ENCODE peak calls at places on chromosome 15, in ten cellular contexts. One of them, this sample, is unnamed.

GRCh38 chr15:68372291-68372811 is 59.6 kb downstream of the ITGA11 start:
- DNase-seq in pons: no peak
- DNase-seq in stimulated activated CD8-positive, alpha-beta memory T cell treated with anti-CD3 and anti-CD28 coated beads, Interleukin-4, amount 100 ng/mL, for 1 hour: no peak
- DNase-seq in iris pigment epithelial cell: peak; percentile 31
- DNase-seq in amniotic stem cell: no peak
- DNase-seq in cardiac muscle cell: peak; percentile 58
- DNase-seq in SK-N-SH: peak; percentile 47
- DNase-seq in AG10803: no peak
- DNase-seq in activated T-cell treated with anti-CD3 and anti-CD28 coated beads, Interleukin-2, amount 50 U/mL, for 48 hours: no peak
- DNase-seq in activated naive CD4-positive, alpha-beta T cell: no peak
- DNase-seq in this sample: peak; percentile 34

GRCh38 chr15:98983333-98983732 is 24.3 kb downstream of the PGPEP1L start:
- DNase-seq in pons: peak; percentile 14
- DNase-seq in stimulated activated CD8-positive, alpha-beta memory T cell treated with anti-CD3 and anti-CD28 coated beads, Interleukin-4, amount 100 ng/mL, for 1 hour: no peak
- DNase-seq in iris pigment epithelial cell: peak; percentile 89
- DNase-seq in amniotic stem cell: peak; percentile 32
- DNase-seq in cardiac muscle cell: peak; percentile 58
- DNase-seq in SK-N-SH: no peak
- DNase-seq in AG10803: peak; percentile 83
- DNase-seq in activated T-cell treated with anti-CD3 and anti-CD28 coated beads, Interleukin-2, amount 50 U/mL, for 48 hours: no peak
- DNase-seq in activated naive CD4-positive, alpha-beta T cell: no peak
- DNase-seq in this sample: no peak

GRCh38 chr15:22960126-22960525 is 20.0 kb downstream of the CYFIP1 start:
- DNase-seq in pons: no peak
- DNase-seq in stimulated activated CD8-positive, alpha-beta memory T cell treated with anti-CD3 and anti-CD28 coated beads, Interleukin-4, amount 100 ng/mL, for 1 hour: no peak
- DNase-seq in iris pigment epithelial cell: no peak
- DNase-seq in amniotic stem cell: no peak
- DNase-seq in cardiac muscle cell: no peak
- DNase-seq in SK-N-SH: no peak
- DNase-seq in AG10803: no peak
- DNase-seq in activated T-cell treated with anti-CD3 and anti-CD28 coated beads, Interleukin-2, amount 50 U/mL, for 48 hours: no peak
- DNase-seq in activated naive CD4-positive, alpha-beta T cell: no peak
- DNase-seq in this sample: no peak

GRCh38 chr15:66921319-66921718 is 144.1 kb upstream of the SMAD3 start:
- DNase-seq in pons: peak; percentile 59
- DNase-seq in stimulated activated CD8-positive, alpha-beta memory T cell treated with anti-CD3 and anti-CD28 coated beads, Interleukin-4, amount 100 ng/mL, for 1 hour: no peak
- DNase-seq in iris pigment epithelial cell: no peak
- DNase-seq in amniotic stem cell: no peak
- DNase-seq in cardiac muscle cell: no peak
- DNase-seq in SK-N-SH: no peak
- DNase-seq in AG10803: no peak
- DNase-seq in activated T-cell treated with anti-CD3 and anti-CD28 coated beads, Interleukin-2, amount 50 U/mL, for 48 hours: no peak
- DNase-seq in activated naive CD4-positive, alpha-beta T cell: no peak
- DNase-seq in this sample: no peak

GRCh38 chr15:36392666-36393266 is 186.7 kb upstream of the CDIN1 start:
- DNase-seq in pons: no peak
- DNase-seq in stimulated activated CD8-positive, alpha-beta memory T cell treated with anti-CD3 and anti-CD28 coated beads, Interleukin-4, amount 100 ng/mL, for 1 hour: no peak
- DNase-seq in iris pigment epithelial cell: no peak
- DNase-seq in amniotic stem cell: no peak
- DNase-seq in cardiac muscle cell: no peak
- DNase-seq in SK-N-SH: no peak
- DNase-seq in AG10803: no peak
- DNase-seq in activated T-cell treated with anti-CD3 and anti-CD28 coated beads, Interleukin-2, amount 50 U/mL, for 48 hours: no peak
- DNase-seq in activated naive CD4-positive, alpha-beta T cell: no peak
- DNase-seq in this sample: no peak

GRCh38 chr15:33941279-33942063 is 26.8 kb upstream of the CHRM5 start:
- DNase-seq in pons: no peak
- DNase-seq in stimulated activated CD8-positive, alpha-beta memory T cell treated with anti-CD3 and anti-CD28 coated beads, Interleukin-4, amount 100 ng/mL, for 1 hour: no peak
- DNase-seq in iris pigment epithelial cell: no peak
- DNase-seq in amniotic stem cell: no peak
- DNase-seq in cardiac muscle cell: no peak
- DNase-seq in SK-N-SH: no peak
- DNase-seq in AG10803: no peak
- DNase-seq in activated T-cell treated with anti-CD3 and anti-CD28 coated beads, Interleukin-2, amount 50 U/mL, for 48 hours: no peak
- DNase-seq in activated naive CD4-positive, alpha-beta T cell: no peak
- DNase-seq in this sample: no peak

GRCh38 chr15:73709671-73710070 is 25.5 kb downstream of the CD276 start:
- DNase-seq in pons: no peak
- DNase-seq in stimulated activated CD8-positive, alpha-beta memory T cell treated with anti-CD3 and anti-CD28 coated beads, Interleukin-4, amount 100 ng/mL, for 1 hour: no peak
- DNase-seq in iris pigment epithelial cell: no peak
- DNase-seq in amniotic stem cell: no peak
- DNase-seq in cardiac muscle cell: no peak
- DNase-seq in SK-N-SH: no peak
- DNase-seq in AG10803: no peak
- DNase-seq in activated T-cell treated with anti-CD3 and anti-CD28 coated beads, Interleukin-2, amount 50 U/mL, for 48 hours: no peak
- DNase-seq in activated naive CD4-positive, alpha-beta T cell: no peak
- DNase-seq in this sample: no peak

GRCh38 chr15:51776952-51777574 is 25.7 kb downstream of the TMOD2 start:
- DNase-seq in pons: peak; percentile 96
- DNase-seq in stimulated activated CD8-positive, alpha-beta memory T cell treated with anti-CD3 and anti-CD28 coated beads, Interleukin-4, amount 100 ng/mL, for 1 hour: peak; percentile 23
- DNase-seq in iris pigment epithelial cell: peak; percentile 79
- DNase-seq in amniotic stem cell: peak; percentile 76
- DNase-seq in cardiac muscle cell: peak; percentile 86
- DNase-seq in SK-N-SH: peak; percentile 66
- DNase-seq in AG10803: peak; percentile 75
- DNase-seq in activated T-cell treated with anti-CD3 and anti-CD28 coated beads, Interleukin-2, amount 50 U/mL, for 48 hours: peak; percentile 65
- DNase-seq in activated naive CD4-positive, alpha-beta T cell: no peak
- DNase-seq in this sample: peak; percentile 29

GRCh38 chr15:53203454-53203853 is 413.3 kb upstream of the ONECUT1 start:
- DNase-seq in pons: no peak
- DNase-seq in stimulated activated CD8-positive, alpha-beta memory T cell treated with anti-CD3 and anti-CD28 coated beads, Interleukin-4, amount 100 ng/mL, for 1 hour: no peak
- DNase-seq in iris pigment epithelial cell: no peak
- DNase-seq in amniotic stem cell: no peak
- DNase-seq in cardiac muscle cell: no peak
- DNase-seq in SK-N-SH: no peak
- DNase-seq in AG10803: no peak
- DNase-seq in activated T-cell treated with anti-CD3 and anti-CD28 coated beads, Interleukin-2, amount 50 U/mL, for 48 hours: no peak
- DNase-seq in activated naive CD4-positive, alpha-beta T cell: no peak
- DNase-seq in this sample: no peak

GRCh38 chr15:36294359-36294758 is 285.1 kb upstream of the CDIN1 start:
- DNase-seq in pons: no peak
- DNase-seq in stimulated activated CD8-positive, alpha-beta memory T cell treated with anti-CD3 and anti-CD28 coated beads, Interleukin-4, amount 100 ng/mL, for 1 hour: no peak
- DNase-seq in iris pigment epithelial cell: peak; percentile 8
- DNase-seq in amniotic stem cell: no peak
- DNase-seq in cardiac muscle cell: no peak
- DNase-seq in SK-N-SH: no peak
- DNase-seq in AG10803: no peak
- DNase-seq in activated T-cell treated with anti-CD3 and anti-CD28 coated beads, Interleukin-2, amount 50 U/mL, for 48 hours: no peak
- DNase-seq in activated naive CD4-positive, alpha-beta T cell: no peak
- DNase-seq in this sample: no peak

GRCh38 chr15:91947370-91947769 is 93.9 kb downstream of the SLCO3A1 start:
- DNase-seq in pons: no peak
- DNase-seq in stimulated activated CD8-positive, alpha-beta memory T cell treated with anti-CD3 and anti-CD28 coated beads, Interleukin-4, amount 100 ng/mL, for 1 hour: no peak
- DNase-seq in iris pigment epithelial cell: no peak
- DNase-seq in amniotic stem cell: no peak
- DNase-seq in cardiac muscle cell: no peak
- DNase-seq in SK-N-SH: no peak
- DNase-seq in AG10803: no peak
- DNase-seq in activated T-cell treated with anti-CD3 and anti-CD28 coated beads, Interleukin-2, amount 50 U/mL, for 48 hours: no peak
- DNase-seq in activated naive CD4-positive, alpha-beta T cell: no peak
- DNase-seq in this sample: no peak

GRCh38 chr15:75720787-75721461 is 8.3 kb upstream of the CSPG4 start:
- DNase-seq in pons: no peak
- DNase-seq in stimulated activated CD8-positive, alpha-beta memory T cell treated with anti-CD3 and anti-CD28 coated beads, Interleukin-4, amount 100 ng/mL, for 1 hour: no peak
- DNase-seq in iris pigment epithelial cell: no peak
- DNase-seq in amniotic stem cell: no peak
- DNase-seq in cardiac muscle cell: no peak
- DNase-seq in SK-N-SH: peak; percentile 21
- DNase-seq in AG10803: no peak
- DNase-seq in activated T-cell treated with anti-CD3 and anti-CD28 coated beads, Interleukin-2, amount 50 U/mL, for 48 hours: peak; percentile 80
- DNase-seq in activated naive CD4-positive, alpha-beta T cell: no peak
- DNase-seq in this sample: no peak

GRCh38 chr15:68553994-68554715 is 24.6 kb upstream of the CORO2B start:
- DNase-seq in pons: peak; percentile 86
- DNase-seq in stimulated activated CD8-positive, alpha-beta memory T cell treated with anti-CD3 and anti-CD28 coated beads, Interleukin-4, amount 100 ng/mL, for 1 hour: no peak
- DNase-seq in iris pigment epithelial cell: peak; percentile 40
- DNase-seq in amniotic stem cell: peak; percentile 18
- DNase-seq in cardiac muscle cell: peak; percentile 73
- DNase-seq in SK-N-SH: peak; percentile 73
- DNase-seq in AG10803: peak; percentile 46
- DNase-seq in activated T-cell treated with anti-CD3 and anti-CD28 coated beads, Interleukin-2, amount 50 U/mL, for 48 hours: peak; percentile 77
- DNase-seq in activated naive CD4-positive, alpha-beta T cell: peak; percentile 17
- DNase-seq in this sample: peak; percentile 85

GRCh38 chr15:40046721-40047412 is 7.9 kb upstream of the SRP14 start:
- DNase-seq in pons: no peak
- DNase-seq in stimulated activated CD8-positive, alpha-beta memory T cell treated with anti-CD3 and anti-CD28 coated beads, Interleukin-4, amount 100 ng/mL, for 1 hour: no peak
- DNase-seq in iris pigment epithelial cell: peak; percentile 87
- DNase-seq in amniotic stem cell: no peak
- DNase-seq in cardiac muscle cell: peak; percentile 62
- DNase-seq in SK-N-SH: no peak
- DNase-seq in AG10803: peak; percentile 65
- DNase-seq in activated T-cell treated with anti-CD3 and anti-CD28 coated beads, Interleukin-2, amount 50 U/mL, for 48 hours: peak; percentile 63
- DNase-seq in activated naive CD4-positive, alpha-beta T cell: no peak
- DNase-seq in this sample: no peak